ENCODE peak calls at places on chromosomes 7 and 10, in eight cellular contexts. One of them, this sample, is unnamed.

GRCh38 chr10:101195921-101196320 is 33.3 kb downstream of the LBX1 start:
- DNase-seq in mesenteric fat pad: no peak
- DNase-seq in KG1: no peak
- DNase-seq in EH: no peak
- DNase-seq in midbrain: no peak
- DNase-seq in NCI-H510A: no peak
- DNase-seq in ureter: no peak
- DNase-seq in fibroblast of the conjunctiva: no peak
- DNase-seq in this sample: no peak

GRCh38 chr10:33749809-33750208 is 415.3 kb upstream of the NRP1 start:
- DNase-seq in mesenteric fat pad: no peak
- DNase-seq in midbrain: no peak
- DNase-seq in fibroblast of the conjunctiva: no peak
- DNase-seq in EH: no peak
- DNase-seq in ureter: no peak
- DNase-seq in NCI-H510A: no peak
- DNase-seq in KG1: no peak
- DNase-seq in this sample: no peak

GRCh38 chr7:112449353-112449752 is 907 bp upstream of the IFRD1 start:
- DNase-seq in fibroblast of the conjunctiva: no peak
- DNase-seq in NCI-H510A: no peak
- DNase-seq in KG1: no peak
- DNase-seq in mesenteric fat pad: no peak
- DNase-seq in ureter: no peak
- DNase-seq in EH: peak
- DNase-seq in midbrain: no peak
- DNase-seq in this sample: no peak

GRCh38 chr7:2619120-2619519 is 12.7 kb upstream of the TTYH3 start:
- DNase-seq in midbrain: no peak
- DNase-seq in ureter: no peak
- DNase-seq in mesenteric fat pad: no peak
- DNase-seq in KG1: no peak
- DNase-seq in EH: peak
- DNase-seq in NCI-H510A: no peak
- DNase-seq in fibroblast of the conjunctiva: no peak
- DNase-seq in this sample: no peak

GRCh38 chr7:25897261-25897782 is 254.7 kb upstream of the NFE2L3 start:
- DNase-seq in KG1: peak
- DNase-seq in EH: no peak
- DNase-seq in mesenteric fat pad: no peak
- DNase-seq in fibroblast of the conjunctiva: no peak
- DNase-seq in ureter: no peak
- DNase-seq in NCI-H510A: no peak
- DNase-seq in midbrain: no peak
- DNase-seq in this sample: no peak

GRCh38 chr10:59651902-59652301 is 57.7 kb downstream of the SLC16A9 start:
- DNase-seq in ureter: no peak
- DNase-seq in KG1: no peak
- DNase-seq in midbrain: no peak
- DNase-seq in fibroblast of the conjunctiva: no peak
- DNase-seq in NCI-H510A: no peak
- DNase-seq in mesenteric fat pad: no peak
- DNase-seq in EH: no peak
- DNase-seq in this sample: no peak

GRCh38 chr10:13276749-13277394 is 23.0 kb downstream of the PHYH start:
- DNase-seq in fibroblast of the conjunctiva: peak
- DNase-seq in KG1: no peak
- DNase-seq in mesenteric fat pad: no peak
- DNase-seq in ureter: no peak
- DNase-seq in EH: no peak
- DNase-seq in NCI-H510A: no peak
- DNase-seq in midbrain: peak
- DNase-seq in this sample: no peak

GRCh38 chr10:114683162-114683561 is 25.1 kb upstream of the ABLIM1 start:
- DNase-seq in KG1: no peak
- DNase-seq in midbrain: no peak
- DNase-seq in mesenteric fat pad: no peak
- DNase-seq in NCI-H510A: no peak
- DNase-seq in EH: no peak
- DNase-seq in ureter: no peak
- DNase-seq in fibroblast of the conjunctiva: no peak
- DNase-seq in this sample: no peak

GRCh38 chr10:62733654-62734293 is 70.7 kb upstream of the ADO start:
- DNase-seq in NCI-H510A: no peak
- DNase-seq in mesenteric fat pad: no peak
- DNase-seq in EH: no peak
- DNase-seq in midbrain: no peak
- DNase-seq in KG1: no peak
- DNase-seq in fibroblast of the conjunctiva: no peak
- DNase-seq in ureter: no peak
- DNase-seq in this sample: no peak

GRCh38 chr10:129417164-129417563 is 49.9 kb upstream of the MGMT start:
- DNase-seq in fibroblast of the conjunctiva: peak
- DNase-seq in NCI-H510A: no peak
- DNase-seq in KG1: no peak
- DNase-seq in EH: peak
- DNase-seq in mesenteric fat pad: no peak
- DNase-seq in ureter: no peak
- DNase-seq in midbrain: no peak
- DNase-seq in this sample: no peak

GRCh38 chr7:76372984-76373833 is 14.4 kb upstream of the YWHAG start:
- DNase-seq in fibroblast of the conjunctiva: no peak
- DNase-seq in midbrain: no peak
- DNase-seq in ureter: no peak
- DNase-seq in mesenteric fat pad: no peak
- DNase-seq in EH: peak
- DNase-seq in KG1: no peak
- DNase-seq in NCI-H510A: no peak
- DNase-seq in this sample: no peak

GRCh38 chr10:60846173-60846572 is 67.9 kb downstream of the CDK1 start:
- DNase-seq in NCI-H510A: no peak
- DNase-seq in mesenteric fat pad: no peak
- DNase-seq in KG1: no peak
- DNase-seq in midbrain: no peak
- DNase-seq in ureter: no peak
- DNase-seq in fibroblast of the conjunctiva: no peak
- DNase-seq in EH: peak
- DNase-seq in this sample: no peak

This sample was measured in brain pericyte.